ENCODE peak calls at places on chromosomes 11 and 22, in four cellular contexts. U, S, E and W are unnamed samples. For H3K9me3 and H3K4me1, the result is how much of the 10 kb centered on the place peaks cover.

GRCh38 chr11:72629266-72629665 is 45.0 kb downstream of the PDE2A start:
- DNase-seq in U (no peak), S (no peak), E (peak), W (no peak)

GRCh38 chr22:40009231-40009769 is 14.5 kb downstream of the FAM83F start:
- DNase-seq in U (peak), S (no peak), E (peak), W (no peak)

GRCh38 chr11:121512468-121513465 is 60.0 kb upstream of the SORL1-AS1 start:
- DNase-seq in U (no peak), S (no peak), E (no peak), W (no peak)

GRCh38 chr11:28659716-28660348 is 551.6 kb downstream of the METTL15 start:
- DNase-seq in U (no peak), S (no peak), E (no peak), W (no peak)

GRCh38 chr11:78798567-78799170 is 224.0 kb upstream of the NARS2 start:
- DNase-seq in U (peak), S (peak), E (peak), W (no peak)

GRCh38 chr11:123622576-123622975 is 31.8 kb downstream of the SCN3B start:
- DNase-seq in U (no peak), S (no peak), E (no peak), W (no peak)

GRCh38 chr11:82653752-82654151 is 79.9 kb downstream of the FAM181B start:
- DNase-seq in U (no peak), S (no peak), E (no peak), W (no peak)

GRCh38 chr11:32233928-32234327 is 143.1 kb downstream of the RCN1 start:
- DNase-seq in U (no peak), S (no peak), E (no peak), W (no peak)

GRCh38 chr22:26610983-26611382 is 6.8 kb downstream of the CRYBB1 start:
- DNase-seq in U (peak), S (peak), E (no peak), W (no peak)

GRCh38 chr11:75072582-75072981 is 24.1 kb downstream of the OR2AT4 start:
- DNase-seq in U (no peak), S (no peak), E (no peak), W (no peak)

GRCh38 chr11:115931684-115932083 is 427.5 kb upstream of the CADM1 start:
- DNase-seq in U (no peak), S (no peak), E (no peak), W (no peak)

GRCh38 chr22:47996446-47996857 is 1234.0 kb downstream of the TBC1D22A start:
- DNase-seq in U (no peak), S (no peak), E (peak), W (no peak)

GRCh38 chr22:47994899-47995573 is 1232.6 kb downstream of the TBC1D22A start:
- DNase-seq in U (no peak), S (no peak), E (no peak), W (no peak)

GRCh38 chr22:47995718-47996117 is 1233.3 kb downstream of the TBC1D22A start:
- DNase-seq in U (no peak), S (peak), E (no peak), W (no peak)

GRCh38 chr22:47997052-47997568 is 1234.7 kb downstream of the TBC1D22A start:
- DNase-seq in U (no peak), S (no peak), E (no peak), W (no peak)

DNA sequence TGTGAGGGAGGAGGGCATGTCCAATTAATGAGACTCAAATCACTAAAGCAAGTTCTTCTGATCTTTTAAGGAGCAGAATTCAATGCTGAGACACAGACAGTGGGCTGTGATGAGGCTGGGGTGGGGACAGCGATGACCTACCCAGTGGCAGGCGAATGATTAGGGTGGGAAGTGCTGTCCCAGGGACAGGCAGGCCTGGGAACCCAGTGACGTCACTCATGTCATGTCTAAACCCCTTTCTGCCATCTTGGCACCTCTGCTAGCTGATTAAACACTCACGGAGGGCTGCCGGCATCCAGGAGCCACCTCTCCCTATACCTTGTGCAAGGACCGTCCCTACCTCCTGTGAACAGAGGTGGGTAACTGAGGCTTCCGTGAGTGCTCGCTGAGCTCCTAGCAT is 1235.2 kb downstream of the TBC1D22A start:
- DNase-seq in U (no peak), S (no peak), E (no peak), W (no peak)
- H3K9me3 ChIP-seq in U (under half), S (under half), E (under half), W (under half)

GRCh38 chr11:60977224-60977623 is 5.7 kb downstream of the CD6 start:
- DNase-seq in U (no peak), S (no peak), E (no peak), W (no peak)
- H3K4me1 ChIP-seq in U (under half), S (under half), E (under half), W (half or more)

GRCh38 chr11:125553357-125553756 is 15.9 kb upstream of the EI24 start:
- DNase-seq in U (no peak), S (no peak), E (no peak), W (no peak)

GRCh38 chr11:125552927-125553326 is 16.4 kb upstream of the EI24 start:
- DNase-seq in U (no peak), S (no peak), E (no peak), W (no peak)

GRCh38 chr11:125550780-125551179 is 18.5 kb upstream of the EI24 start:
- DNase-seq in U (no peak), S (no peak), E (no peak), W (no peak)

GRCh38 chr11:125551835-125552342 is 17.4 kb upstream of the EI24 start:
- DNase-seq in U (no peak), S (no peak), E (no peak), W (no peak)

DNA sequence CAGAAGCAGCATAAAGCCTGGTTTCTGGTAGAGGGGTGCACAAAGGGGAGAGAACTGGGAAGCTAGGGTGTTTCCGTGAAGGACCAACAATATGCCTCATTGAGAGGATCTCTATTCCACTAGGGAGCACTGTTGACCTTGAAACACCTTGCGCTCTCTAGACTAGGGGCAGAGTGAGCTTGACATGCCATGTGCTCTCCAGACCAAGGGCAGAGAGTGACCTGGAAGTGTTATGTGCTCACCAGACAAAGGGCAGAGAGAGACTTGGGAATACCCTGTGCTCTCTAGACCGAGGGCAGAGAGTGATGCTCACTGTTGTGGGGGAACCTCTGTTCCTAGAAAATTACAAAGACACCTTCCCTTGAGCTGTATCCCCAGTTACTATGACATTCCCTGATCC is 15.2 kb upstream of the EI24 start:
- DNase-seq in U (no peak), S (no peak), E (no peak), W (no peak)
- H3K9me3 ChIP-seq in U (under half), S (under half), E (under half), W (under half)

GRCh38 chr11:86718999-86719398 is 46.6 kb upstream of the ME3 start:
- DNase-seq in U (no peak), S (no peak), E (no peak), W (no peak)
- H3K4me1 ChIP-seq in U (under half), S (under half), E (under half), W (under half)

GRCh38 chr22:47286590-47286989 is 524.1 kb downstream of the TBC1D22A start:
- DNase-seq in U (no peak), S (no peak), E (no peak), W (no peak)

GRCh38 chr22:47287516-47287915 is 525.1 kb downstream of the TBC1D22A start:
- DNase-seq in U (no peak), S (no peak), E (no peak), W (no peak)

GRCh38 chr22:47284360-47284759 is 521.9 kb downstream of the TBC1D22A start:
- DNase-seq in U (no peak), S (no peak), E (no peak), W (no peak)

GRCh38 chr22:47284822-47285221 is 522.4 kb downstream of the TBC1D22A start:
- DNase-seq in U (no peak), S (no peak), E (no peak), W (no peak)

DNA sequence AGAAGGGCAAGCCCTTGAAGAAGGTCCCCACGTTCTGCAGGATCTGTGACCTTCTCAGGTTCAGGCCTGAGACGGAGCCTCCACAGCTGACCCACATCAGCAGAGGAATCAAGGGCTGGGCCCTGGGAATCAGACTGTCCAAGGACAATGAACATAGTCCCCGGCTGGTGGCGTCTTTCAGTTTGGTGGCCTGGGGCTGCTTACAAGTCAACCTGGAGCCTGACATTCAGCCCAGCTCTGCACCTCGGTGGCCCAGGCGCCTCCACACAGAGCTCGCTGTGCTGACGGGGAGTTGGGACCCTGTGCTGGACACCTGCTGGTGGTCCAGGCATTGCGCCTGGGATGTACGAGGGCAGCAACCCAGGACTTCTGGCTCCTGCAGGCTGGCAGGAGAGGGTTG is 523.5 kb downstream of the TBC1D22A start:
- DNase-seq in U (no peak), S (no peak), E (no peak), W (no peak)
- H3K9me3 ChIP-seq in U (under half), S (under half), E (under half), W (under half)

GRCh38 chr11:111836162-111836561 is 35.2 kb downstream of the ALG9 start:
- DNase-seq in U (no peak), S (no peak), E (no peak), W (no peak)

GRCh38 chr11:111835665-111836064 is 35.7 kb downstream of the ALG9 start:
- DNase-seq in U (no peak), S (no peak), E (no peak), W (no peak)

GRCh38 chr11:111833524-111833923 is 37.9 kb downstream of the ALG9 start:
- DNase-seq in U (no peak), S (no peak), E (no peak), W (no peak)

GRCh38 chr11:111836766-111837165 is 34.6 kb downstream of the ALG9 start:
- DNase-seq in U (peak), S (no peak), E (no peak), W (no peak)

DNA sequence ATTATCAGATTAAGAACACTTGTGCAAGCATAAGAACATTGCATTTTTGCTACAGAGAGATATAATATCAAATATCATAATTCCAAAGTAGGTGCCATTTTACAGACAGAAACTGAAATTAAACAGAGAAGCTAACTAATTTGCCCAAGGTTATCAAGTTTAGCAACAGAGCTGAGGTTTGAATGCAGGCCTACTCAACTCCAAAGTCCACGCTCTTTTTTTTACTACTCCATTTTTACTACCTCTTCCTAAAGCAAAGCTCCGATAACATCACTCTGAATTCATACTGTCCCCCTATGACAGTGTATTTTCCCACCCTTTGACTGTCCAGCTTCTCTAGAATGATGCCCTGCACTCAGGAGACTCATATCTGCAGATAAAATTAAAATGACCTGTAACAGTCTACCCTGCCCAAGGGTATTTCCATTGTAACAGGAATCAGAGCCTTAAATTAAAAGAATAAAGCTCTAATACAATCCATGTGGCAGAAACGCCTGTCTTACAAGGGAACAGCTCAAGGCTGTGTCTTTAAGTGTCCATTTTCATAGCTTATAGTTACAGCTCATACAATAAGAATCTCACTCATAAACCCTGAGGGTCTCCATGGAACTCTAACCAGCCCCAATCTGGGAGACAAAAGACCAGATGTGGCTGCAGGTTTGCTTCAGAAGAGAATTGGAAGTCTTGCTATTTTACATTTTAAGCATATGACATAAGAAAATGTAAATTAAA is 36.8 kb downstream of the ALG9 start:
- DNase-seq in U (no peak), S (no peak), E (no peak), W (no peak)
- H3K4me1 ChIP-seq in U (under half), S (under half), E (under half), W (under half)